ENCODE peak calls at places on chromosomes 4 and X, in seven cellular contexts. C is C1 segment of cervical spinal cord; Y is activated T-cell treated with anti-CD3 and anti-CD28 coated beads for 24 hours; F is neural crest cell; X is naive thymus-derived CD8-positive, alpha-beta T cell; E is germinal center; V is NCI-H2171 treated with DMSO at 0.1 percent for 48 hours. I is an unnamed sample.

GRCh38 chr4:80252953-80253352 is 13.5 kb upstream of the FGF5 start:
- DNase-seq in C (no peak), Y (no peak), F (no peak), X (no peak), E (no peak), V (no peak), I (no peak)

GRCh38 chr4:103915224-103915869 is 195.6 kb upstream of the TACR3 start:
- DNase-seq in C (no peak), Y (no peak), F (no peak), X (no peak), E (no peak), V (peak; percentile 16), I (peak; percentile 6)

GRCh38 chrX:19628006-19628575 is 112.8 kb upstream of the MAP3K15 start:
- DNase-seq in C (no peak), Y (no peak), F (no peak), X (no peak), E (no peak), V (no peak), I (no peak)

GRCh38 chr4:10343656-10344055 is 113.6 kb downstream of the ZNF518B start:
- DNase-seq in C (no peak), Y (no peak), F (no peak), X (no peak), E (no peak), V (no peak), I (no peak)

GRCh38 chr4:149999485-150000074 is 78.7 kb upstream of the DCLK2 start:
- DNase-seq in C (no peak), Y (no peak), F (peak; percentile 11), X (no peak), E (peak; percentile 10), V (peak; percentile 49), I (peak; percentile 34)

GRCh38 chr4:106329027-106329618 is 12.8 kb downstream of the AIMP1 start:
- DNase-seq in C (no peak), Y (no peak), F (no peak), X (no peak), E (peak; percentile 25), V (peak; percentile 0), I (peak; percentile 44)

GRCh38 chr4:48295116-48295515 is 25.5 kb upstream of the TEC start:
- DNase-seq in C (no peak), Y (no peak), F (no peak), X (no peak), E (no peak), V (no peak), I (no peak)

GRCh38 chr4:2689825-2690700 is 66.1 kb downstream of the TNIP2 start:
- DNase-seq in C (no peak), Y (no peak), F (no peak), X (no peak), E (peak; percentile 67), V (no peak), I (no peak)

GRCh38 chrX:151981129-151981528 is 6.7 kb upstream of the GABRE start:
- DNase-seq in C (no peak), Y (no peak), F (no peak), X (no peak), E (no peak), V (no peak), I (no peak)

GRCh38 chr4:40912455-40913055 is 162.8 kb downstream of the NSUN7 start:
- DNase-seq in C (no peak), Y (no peak), F (no peak), X (no peak), E (no peak), V (no peak), I (no peak)

GRCh38 chr4:55345980-55346850 is at the start of gene SRD5A3:
- DNase-seq in C (peak; percentile 83), Y (peak; percentile 82), F (peak; percentile 92), X (peak; percentile 77), E (peak; percentile 88), V (peak; percentile 64), I (peak; percentile 96)

GRCh38 chrX:114952696-114953095 is 64.7 kb downstream of the IL13RA2 start:
- DNase-seq in C (no peak), Y (no peak), F (no peak), X (no peak), E (no peak), V (no peak), I (no peak)

GRCh38 chr4:67327245-67327860 is 217.9 kb downstream of the CENPC start:
- DNase-seq in C (no peak), Y (peak; percentile 41), F (peak; percentile 60), X (peak; percentile 26), E (peak; percentile 64), V (peak; percentile 64), I (peak; percentile 55)

GRCh38 chr4:1234811-1235292 is 14.1 kb downstream of the CTBP1 start:
- DNase-seq in C (no peak), Y (no peak), F (no peak), X (no peak), E (no peak), V (no peak), I (no peak)

GRCh38 chr4:114312349-114312748 is 286.3 kb upstream of the UGT8 start:
- DNase-seq in C (no peak), Y (no peak), F (no peak), X (no peak), E (no peak), V (peak; percentile 67), I (no peak)

GRCh38 chrX:153725039-153725831 is 579 bp downstream of the ABCD1 start:
- DNase-seq in C (no peak), Y (no peak), F (no peak), X (no peak), E (peak; percentile 39), V (no peak), I (no peak)

GRCh38 chr4:90745176-90745575 is 618.0 kb downstream of the CCSER1 start:
- DNase-seq in C (no peak), Y (no peak), F (no peak), X (no peak), E (no peak), V (no peak), I (no peak)

GRCh38 chrX:2628751-2629315 is 62.3 kb upstream of the CD99 start:
- DNase-seq in C (no peak), Y (no peak), F (no peak), X (peak; percentile 36), E (no peak), V (no peak), I (no peak)

GRCh38 chr4:100746141-100746540 is 228.3 kb upstream of the EMCN start:
- DNase-seq in C (no peak), Y (no peak), F (no peak), X (no peak), E (no peak), V (no peak), I (no peak)

GRCh38 chr4:94339779-94340178 is 2.9 kb downstream of the HPGDS start:
- DNase-seq in C (no peak), Y (peak; percentile 4), F (no peak), X (no peak), E (no peak), V (no peak), I (no peak)

GRCh38 chr4:184267206-184267608 is 49.5 kb upstream of the ENPP6 start:
- DNase-seq in C (no peak), Y (no peak), F (no peak), X (no peak), E (no peak), V (no peak), I (no peak)

GRCh38 chrX:12949927-12950656 is 24.8 kb upstream of the TMSB4X start:
- DNase-seq in C (peak; percentile 76), Y (peak; percentile 81), F (no peak), X (peak; percentile 78), E (peak; percentile 58), V (no peak), I (no peak)

GRCh38 chr4:7651461-7651921 is 216.8 kb upstream of the PSAPL1 start:
- DNase-seq in C (peak; percentile 52), Y (no peak), F (no peak), X (no peak), E (no peak), V (no peak), I (peak; percentile 87)

GRCh38 chr4:156970501-156971167 is 965 bp downstream of the PDGFC start:
- DNase-seq in C (peak; percentile 43), Y (no peak), F (peak; percentile 51), X (no peak), E (no peak), V (peak; percentile 36), I (peak; percentile 68)

GRCh38 chr4:84235545-84235944 is 263.5 kb downstream of the NKX6-1 start:
- DNase-seq in C (no peak), Y (no peak), F (no peak), X (no peak), E (no peak), V (no peak), I (no peak)

GRCh38 chrX:129956765-129957164 is 25.7 kb upstream of the BCORL1 start:
- DNase-seq in C (no peak), Y (no peak), F (no peak), X (no peak), E (no peak), V (no peak), I (no peak)

GRCh38 chrX:40908026-40908425 is 172.7 kb upstream of the MED14 start:
- DNase-seq in C (no peak), Y (no peak), F (no peak), X (no peak), E (no peak), V (no peak), I (no peak)

GRCh38 chr4:174037631-174038030 is 245.8 kb downstream of the FBXO8 start:
- DNase-seq in C (no peak), Y (no peak), F (no peak), X (no peak), E (no peak), V (no peak), I (no peak)

GRCh38 chrX:7170903-7171302 is 22.9 kb upstream of the PUDP start:
- DNase-seq in C (no peak), Y (peak; percentile 1), F (no peak), X (peak; percentile 16), E (peak; percentile 27), V (no peak), I (peak; percentile 28)

GRCh38 chr4:76655566-76656479 is 220.8 kb downstream of the SHROOM3 start:
- DNase-seq in C (no peak), Y (no peak), F (no peak), X (no peak), E (no peak), V (no peak), I (no peak)

GRCh38 chr4:7296661-7297335 is 104.5 kb downstream of the SORCS2 start:
- DNase-seq in C (no peak), Y (no peak), F (no peak), X (no peak), E (no peak), V (no peak), I (no peak)

GRCh38 chr4:20528508-20528907 is 171.8 kb upstream of the PACRGL start:
- DNase-seq in C (no peak), Y (no peak), F (no peak), X (no peak), E (no peak), V (no peak), I (no peak)

GRCh38 chr4:20408596-20408995 is 156.9 kb downstream of the SLIT2 start:
- DNase-seq in C (no peak), Y (no peak), F (no peak), X (no peak), E (no peak), V (no peak), I (no peak)

GRCh38 chr4:25253072-25253447 is 19.2 kb downstream of the PI4K2B start:
- DNase-seq in C (no peak), Y (no peak), F (no peak), X (no peak), E (no peak), V (no peak), I (no peak)

GRCh38 chrX:150184487-150184886 is 178.6 kb upstream of the MAMLD1 start:
- DNase-seq in C (no peak), Y (no peak), F (no peak), X (no peak), E (no peak), V (no peak), I (no peak)

GRCh38 chrX:124680287-124680686 is 333.9 kb downstream of the SH2D1A start:
- DNase-seq in C (no peak), Y (no peak), F (no peak), X (no peak), E (no peak), V (no peak), I (peak; percentile 1)

GRCh38 chrX:13101439-13102139 is 57.2 kb upstream of the FAM9C start:
- DNase-seq in C (no peak), Y (no peak), F (no peak), X (no peak), E (no peak), V (no peak), I (no peak)

GRCh38 chr4:94758141-94758699 is 465 bp downstream of the BMPR1B start:
- DNase-seq in C (peak; percentile 20), Y (no peak), F (no peak), X (no peak), E (peak; percentile 5), V (no peak), I (peak; percentile 83)

I was measured in SK-N-SH.